ENCODE peak calls at places on chromosomes 13 and 19, in eight cellular contexts. Q, G, K, W, E, Y, X and J are unnamed samples.

GRCh38 chr19:32814046-32814445 is 55.5 kb downstream of the SLC7A9 start:
- DNase-seq in Q (no peak), G (no peak), K (no peak), W (no peak), E (no peak), Y (no peak), X (no peak), J (no peak)

GRCh38 chr19:2339644-2340310 is 11.3 kb downstream of the SPPL2B start:
- DNase-seq in Q (no peak), G (no peak), K (no peak), W (no peak), E (no peak), Y (no peak), X (no peak), J (no peak)

GRCh38 chr19:42498387-42498786 is 29.9 kb downstream of the CEACAM1 start:
- DNase-seq in Q (no peak), G (no peak), K (no peak), W (no peak), E (no peak), Y (peak), X (no peak), J (no peak)

GRCh38 chr13:111296417-111296816 is 24.0 kb upstream of the TEX29 start:
- DNase-seq in Q (no peak), G (no peak), K (no peak), W (no peak), E (no peak), Y (no peak), X (no peak), J (no peak)

GRCh38 chr19:1767464-1767933 is 14.2 kb downstream of the ONECUT3 start:
- DNase-seq in Q (no peak), G (peak), K (peak), W (peak), E (peak), Y (peak), X (peak), J (no peak)

GRCh38 chr19:53131732-53132131 is 978 bp downstream of the ZNF415 start:
- DNase-seq in Q (no peak), G (no peak), K (no peak), W (no peak), E (no peak), Y (no peak), X (no peak), J (no peak)

GRCh38 chr13:77535448-77535847 is at the start of gene SCEL:
- DNase-seq in Q (no peak), G (no peak), K (no peak), W (no peak), E (no peak), Y (no peak), X (no peak), J (no peak)

GRCh38 chr13:46934749-46935148 is 37.9 kb upstream of the HTR2A start:
- DNase-seq in Q (no peak), G (no peak), K (no peak), W (no peak), E (no peak), Y (no peak), X (no peak), J (no peak)

GRCh38 chr19:49880162-49880869 is 2.8 kb downstream of the TBC1D17 start:
- DNase-seq in Q (no peak), G (no peak), K (no peak), W (no peak), E (no peak), Y (peak), X (no peak), J (peak)

GRCh38 chr13:50170447-50171037 is 155.3 kb downstream of the KCNRG start:
- DNase-seq in Q (no peak), G (no peak), K (no peak), W (no peak), E (no peak), Y (no peak), X (peak), J (no peak)